ENCODE peak calls at places on chromosomes 13 and 19, in seven cellular contexts. C is GM12892, Y is GM12878, V is H1, O is HepG2, G is SK-N-SH, W is K562. E is an unnamed sample.

GRCh38 chr19:2047449-2048103 is 3.5 kb downstream of the MKNK2 start:
- DNase-seq in C (no peak), Y (no peak), V (no peak), O (no peak), G (no peak), W (peak; percentile 12), E (no peak)

GRCh38 chr13:112940236-112940635 is 28.8 kb upstream of the MCF2L start:
- DNase-seq in C (no peak), Y (no peak), V (no peak), O (no peak), G (peak; percentile 83), W (no peak), E (no peak)

GRCh38 chr19:917323-918151 is at the start of gene KISS1R:
- DNase-seq in C (peak; percentile 50), Y (no peak), V (peak; percentile 91), O (peak; percentile 71), G (peak; percentile 84), W (peak; percentile 60), E (no peak)

GRCh38 chr13:76004411-76004810 is 368.3 kb downstream of the LMO7 start:
- DNase-seq in C (no peak), Y (no peak), V (no peak), O (no peak), G (no peak), W (no peak), E (no peak)

GRCh38 chr13:70816853-70817252 is 708.6 kb upstream of the KLHL1 start:
- DNase-seq in C (no peak), Y (no peak), V (no peak), O (no peak), G (no peak), W (no peak), E (no peak)

GRCh38 chr13:74434782-74435181 is 300.6 kb upstream of the KLF12 start:
- DNase-seq in C (no peak), Y (no peak), V (no peak), O (no peak), G (no peak), W (no peak), E (no peak)

GRCh38 chr13:100203696-100204367 is 114.9 kb downstream of the PCCA start:
- DNase-seq in C (no peak), Y (no peak), V (no peak), O (no peak), G (no peak), W (no peak), E (no peak)

GRCh38 chr19:49894879-49895565 is 1.7 kb downstream of the IL4I1 start:
- DNase-seq in C (peak; percentile 73), Y (no peak), V (no peak), O (no peak), G (no peak), W (no peak), E (peak; percentile 44)

GRCh38 chr13:110382229-110382628 is 75.1 kb downstream of the COL4A2 start:
- DNase-seq in C (no peak), Y (no peak), V (no peak), O (no peak), G (no peak), W (no peak), E (no peak)

DNA sequence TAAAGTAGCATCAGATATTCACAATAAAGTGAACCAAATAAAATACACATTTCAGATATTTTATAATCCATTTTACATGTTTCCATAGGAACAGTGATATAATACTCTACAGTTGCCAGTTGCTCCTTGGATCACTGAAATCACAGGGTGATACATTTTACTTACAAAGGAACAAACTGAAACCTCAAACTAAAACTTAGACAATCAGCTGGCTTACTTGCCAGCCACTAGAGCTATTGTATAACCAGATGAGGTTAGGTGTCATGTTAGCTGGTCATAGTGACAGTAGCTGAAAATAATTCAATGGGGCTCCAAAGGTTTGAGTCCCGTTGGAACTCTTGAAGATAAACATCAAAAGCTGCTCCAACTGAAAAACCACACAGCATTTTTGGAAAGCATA is 274.6 kb downstream of the ITGBL1 start:
- DNase-seq in C (no peak), Y (no peak), V (no peak), O (no peak), G (no peak), W (no peak), E (no peak)
- TF ChIP-seq TAF1 in C (no peak), Y (no peak), V (no peak), O (no peak), G (no peak), W (no peak), E (no peak)

DNA sequence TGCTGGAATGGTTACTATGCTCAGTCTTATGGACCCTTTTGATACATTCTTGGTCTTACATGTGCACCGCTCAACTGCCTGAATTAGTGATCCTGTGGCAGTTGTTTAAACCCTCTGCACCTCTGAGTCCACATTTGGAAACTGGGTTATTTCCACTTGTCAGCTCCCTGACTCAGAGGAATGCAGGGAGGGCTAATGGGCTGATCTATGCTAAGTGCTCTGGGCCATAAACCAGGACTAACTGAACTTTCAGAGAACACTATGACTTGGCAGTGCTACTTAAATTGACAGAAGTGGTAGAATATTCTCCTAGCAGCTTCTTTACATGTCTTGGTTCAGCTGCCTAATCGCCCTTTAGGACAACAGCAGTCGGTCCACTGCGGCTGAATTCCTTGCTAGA is 26.8 kb upstream of the MED4 start:
- DNase-seq in C (no peak), Y (no peak), V (no peak), O (no peak), G (no peak), W (no peak), E (no peak)
- TF ChIP-seq TAF1 in C (no peak), Y (no peak), V (no peak), O (no peak), G (no peak), W (no peak), E (no peak)

DNA sequence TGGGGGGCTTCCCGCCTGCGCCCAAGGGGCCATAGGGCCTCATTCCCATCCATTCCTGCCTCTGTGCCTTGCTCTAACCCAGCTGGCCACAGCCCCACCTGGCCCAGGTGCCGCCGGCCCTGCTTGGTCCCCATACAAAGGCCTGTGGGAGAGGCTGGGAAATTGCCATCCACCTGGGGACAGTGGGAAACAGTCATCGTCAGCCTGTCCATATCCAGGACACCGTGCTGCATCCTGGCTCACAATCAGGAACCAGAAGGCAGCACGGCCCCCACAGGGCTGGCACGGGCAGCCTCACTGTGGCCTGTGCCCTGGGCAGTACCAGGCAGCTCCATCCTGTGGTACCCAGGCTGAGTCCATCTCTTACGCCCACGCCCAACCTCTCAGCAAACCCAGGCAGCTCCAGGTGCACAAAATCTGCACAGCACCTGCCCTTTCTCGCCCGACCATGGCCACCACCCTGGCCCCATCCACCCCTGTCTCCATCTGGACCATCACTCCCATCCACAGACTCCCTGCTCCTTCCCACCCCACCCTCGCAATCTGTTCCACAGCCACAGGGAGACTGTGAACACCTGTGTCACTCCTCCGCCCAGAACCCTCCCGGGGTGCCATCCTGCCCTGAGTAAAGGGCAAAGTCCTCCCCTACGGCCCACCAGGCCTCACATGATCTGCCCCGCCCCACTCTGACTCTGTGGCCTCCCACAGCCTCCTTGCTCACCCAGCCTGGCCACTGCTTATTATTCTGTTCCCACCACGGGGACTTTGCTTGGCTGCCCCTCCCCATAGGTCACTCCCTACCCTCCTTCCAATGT is 21.1 kb upstream of the FBXO27 start:
- DNase-seq in C (no peak), Y (no peak), V (no peak), O (peak; percentile 68), G (no peak), W (no peak), E (no peak)
- TF ChIP-seq TAF1 in C (no peak), Y (no peak), V (no peak), O (no peak), G (no peak), W (no peak), E (no peak)

GRCh38 chr19:18385359-18385674 is 641 bp upstream of the GDF15 start:
- DNase-seq in C (no peak), Y (no peak), V (no peak), O (no peak), G (no peak), W (no peak), E (no peak)
- TF ChIP-seq TAF1 in C (no peak), Y (no peak), V (no peak), O (no peak), G (no peak), W (no peak), E (no peak)

GRCh38 chr13:21676611-21677021 is 5.7 kb downstream of the FGF9 start:
- DNase-seq in C (no peak), Y (no peak), V (peak; percentile 71), O (no peak), G (peak; percentile 11), W (no peak), E (no peak)
- TF ChIP-seq TAF1 in C (no peak), Y (no peak), V (no peak), O (no peak), G (no peak), W (no peak), E (no peak)

E was measured in GM12891.